ENCODE peak calls at places on chromosomes 4 and X, in five cellular contexts. U is NCI-H1105; E is stimulated activated CD8-positive, alpha-beta memory T cell treated with anti-CD3 and anti-CD28 coated beads, Interleukin-7, amount 100 ng/mL, for 1 hour; X is NCI-H1092 treated with DMSO at 0.1 percent for 48 hours; F is lower lobe of right lung. R is an unnamed sample.

GRCh38 chr4:6942238-6942800 is 32.7 kb downstream of the TBC1D14 start:
- DNase-seq in U (no peak), E (no peak), X (no peak), F (no peak), R (no peak)

GRCh38 chr4:186500721-186501304 is 54.6 kb downstream of the MTNR1A start:
- DNase-seq in U (no peak), E (no peak), X (no peak), F (no peak), R (no peak)

GRCh38 chr4:110780538-110780937 is 157.7 kb upstream of the PITX2 start:
- DNase-seq in U (no peak), E (no peak), X (no peak), F (no peak), R (no peak)

GRCh38 chr4:115228851-115229250 is 115.4 kb upstream of the NDST4 start:
- DNase-seq in U (no peak), E (no peak), X (no peak), F (no peak), R (no peak)

GRCh38 chr4:159235779-159236368 is 133.0 kb downstream of the RAPGEF2 start:
- DNase-seq in U (no peak), E (no peak), X (no peak), F (no peak), R (no peak)

GRCh38 chrX:11434607-11435006 is 141.4 kb downstream of the AMELX start:
- DNase-seq in U (no peak), E (no peak), X (no peak), F (no peak), R (no peak)

GRCh38 chr4:79964020-79964714 is 108.9 kb downstream of the ANTXR2 start:
- DNase-seq in U (no peak), E (no peak), X (no peak), F (no peak), R (no peak)

GRCh38 chr4:82293304-82293703 is 80.5 kb downstream of the HNRNPD start:
- DNase-seq in U (no peak), E (no peak), X (no peak), F (no peak), R (no peak)

GRCh38 chrX:152428089-152428488 is 23.0 kb downstream of the GABRA3 start:
- DNase-seq in U (no peak), E (no peak), X (no peak), F (no peak), R (no peak)

GRCh38 chr4:106604319-106605051 is 235.9 kb upstream of the GIMD1 start:
- DNase-seq in U (no peak), E (no peak), X (no peak), F (no peak), R (no peak)

GRCh38 chrX:97401154-97401553 is 517.4 kb downstream of the RPA4 start:
- DNase-seq in U (no peak), E (no peak), X (no peak), F (no peak), R (no peak)

GRCh38 chr4:106585920-106586349 is 217.4 kb upstream of the GIMD1 start:
- DNase-seq in U (no peak), E (no peak), X (no peak), F (no peak), R (no peak)

GRCh38 chrX:116272328-116272727 is 101.8 kb downstream of the AGTR2 start:
- DNase-seq in U (no peak), E (no peak), X (no peak), F (no peak), R (no peak)

GRCh38 chr4:153114771-153115321 is 89.4 kb upstream of the TRIM2 start:
- DNase-seq in U (no peak), E (no peak), X (no peak), F (no peak), R (no peak)

GRCh38 chr4:16676247-16676646 is 222.2 kb downstream of the LDB2 start:
- DNase-seq in U (no peak), E (no peak), X (no peak), F (no peak), R (no peak)

GRCh38 chr4:100017627-100018310 is 67.7 kb upstream of the H2AZ1 start:
- DNase-seq in U (no peak), E (no peak), X (no peak), F (no peak), R (no peak)

GRCh38 chrX:100895365-100896075 is 21.4 kb upstream of the NOX1 start:
- DNase-seq in U (peak), E (peak), X (peak), F (no peak), R (no peak)